ENCODE peak calls at places on chromosome 5, in ten cellular contexts. N, K, J, U, E, Q, C, L, B and O are unnamed samples.

GRCh38 chr5:118806571-118806970 is 181.8 kb downstream of the DTWD2 start:
- DNase-seq in N (no peak), K (no peak), J (no peak), U (no peak), E (no peak), Q (no peak), C (no peak), L (no peak), B (no peak), O (no peak)

GRCh38 chr5:176381423-176381822 is 7.0 kb downstream of the NOP16 start:
- DNase-seq in N (no peak), K (no peak), J (no peak), U (no peak), E (no peak), Q (no peak), C (no peak), L (no peak), B (no peak), O (no peak)

GRCh38 chr5:116404001-116404400 is 170.6 kb downstream of the SEMA6A start:
- DNase-seq in N (no peak), K (no peak), J (no peak), U (no peak), E (no peak), Q (no peak), C (no peak), L (no peak), B (no peak), O (no peak)

GRCh38 chr5:81080809-81081460 is 120.8 kb downstream of the RASGRF2 start:
- DNase-seq in N (no peak), K (no peak), J (no peak), U (no peak), E (no peak), Q (no peak), C (no peak), L (no peak), B (no peak), O (no peak)

GRCh38 chr5:1925111-1926070 is 42.7 kb upstream of the IRX4 start:
- DNase-seq in N (no peak), K (no peak), J (no peak), U (no peak), E (no peak), Q (no peak), C (no peak), L (no peak), B (no peak), O (peak)

GRCh38 chr5:129906177-129906887 is 2.1 kb downstream of the CHSY3 start:
- DNase-seq in N (no peak), K (no peak), J (no peak), U (no peak), E (no peak), Q (peak), C (no peak), L (peak), B (peak), O (no peak)

GRCh38 chr5:40877371-40877988 is 31.8 kb upstream of the C7 start:
- DNase-seq in N (no peak), K (no peak), J (no peak), U (no peak), E (no peak), Q (no peak), C (peak), L (no peak), B (no peak), O (no peak)

GRCh38 chr5:135718151-135718550 is 116.3 kb upstream of the SLC25A48 start:
- DNase-seq in N (no peak), K (no peak), J (peak), U (no peak), E (no peak), Q (no peak), C (peak), L (no peak), B (peak), O (no peak)

GRCh38 chr5:30572279-30572678 is 621.2 kb upstream of the CDH6 start:
- DNase-seq in N (peak), K (no peak), J (no peak), U (no peak), E (no peak), Q (no peak), C (no peak), L (no peak), B (no peak), O (no peak)

GRCh38 chr5:72125931-72126620 is 18.8 kb downstream of the MAP1B start:
- DNase-seq in N (no peak), K (no peak), J (no peak), U (no peak), E (no peak), Q (no peak), C (no peak), L (no peak), B (peak), O (no peak)

GRCh38 chr5:169202969-169203368 is 98.0 kb downstream of the SLIT3 start:
- DNase-seq in N (no peak), K (no peak), J (peak), U (no peak), E (no peak), Q (no peak), C (no peak), L (no peak), B (no peak), O (no peak)

GRCh38 chr5:159779481-159779880 is 136.8 kb upstream of the ADRA1B start:
- DNase-seq in N (no peak), K (no peak), J (peak), U (no peak), E (no peak), Q (no peak), C (no peak), L (no peak), B (peak), O (no peak)

GRCh38 chr5:145889611-145890010 is 16.8 kb upstream of the GRXCR2 start:
- DNase-seq in N (no peak), K (no peak), J (no peak), U (no peak), E (no peak), Q (no peak), C (no peak), L (no peak), B (no peak), O (no peak)

GRCh38 chr5:133978943-133979342 is 10.5 kb upstream of the C5orf15 start:
- DNase-seq in N (no peak), K (no peak), J (no peak), U (no peak), E (no peak), Q (no peak), C (no peak), L (no peak), B (no peak), O (no peak)

GRCh38 chr5:40578501-40579451 is 100.9 kb upstream of the PTGER4 start:
- DNase-seq in N (no peak), K (no peak), J (no peak), U (no peak), E (no peak), Q (no peak), C (no peak), L (no peak), B (no peak), O (no peak)

GRCh38 chr5:5314166-5314565 is 108.3 kb upstream of the ICE1 start:
- DNase-seq in N (no peak), K (no peak), J (no peak), U (no peak), E (no peak), Q (no peak), C (no peak), L (no peak), B (no peak), O (no peak)

GRCh38 chr5:174721522-174722432 is 2.6 kb upstream of the MSX2 start:
- DNase-seq in N (no peak), K (no peak), J (no peak), U (no peak), E (no peak), Q (no peak), C (no peak), L (no peak), B (no peak), O (no peak)
- H3K4me3 ChIP-seq in N (no peak), K (no peak), J (no peak), U (no peak), E (no peak), Q (peak), C (peak), L (no peak), B (peak), O (no peak)

DNA sequence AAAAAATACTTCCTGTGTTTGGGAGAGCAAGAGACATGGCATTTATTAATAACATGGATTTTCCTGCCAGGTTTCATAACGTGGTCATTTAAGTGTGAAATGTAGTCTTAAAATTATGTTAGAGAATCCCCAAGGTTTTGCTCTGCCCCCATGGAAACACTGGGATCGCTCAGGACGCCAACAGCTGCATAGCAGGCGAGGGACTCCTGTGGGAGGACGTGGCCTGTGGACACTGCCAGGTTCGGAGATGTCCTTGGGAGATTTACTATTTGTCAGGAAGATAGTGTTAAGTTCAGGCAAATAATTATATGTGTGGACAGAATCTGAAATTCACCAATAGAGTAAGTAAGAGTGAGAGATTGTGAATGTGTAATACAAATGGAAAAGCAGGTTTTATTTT is 977 bp downstream of the BTNL9 start:
- DNase-seq in N (no peak), K (no peak), J (no peak), U (no peak), E (no peak), Q (no peak), C (no peak), L (no peak), B (no peak), O (no peak)
- H3K4me3 ChIP-seq in N (no peak), K (no peak), J (no peak), U (no peak), E (no peak), Q (no peak), C (no peak), L (no peak), B (no peak), O (no peak)

GRCh38 chr5:36066540-36067210 is at the start of gene UGT3A2:
- DNase-seq in N (no peak), K (no peak), J (no peak), U (no peak), E (no peak), Q (no peak), C (no peak), L (no peak), B (no peak), O (no peak)

GRCh38 chr5:36068751-36069281 is 2.1 kb upstream of the UGT3A2 start:
- DNase-seq in N (no peak), K (no peak), J (no peak), U (no peak), E (no peak), Q (no peak), C (no peak), L (no peak), B (no peak), O (no peak)

GRCh38 chr5:36060516-36060885 is 6.2 kb downstream of the UGT3A2 start:
- DNase-seq in N (no peak), K (no peak), J (peak), U (no peak), E (no peak), Q (no peak), C (peak), L (no peak), B (peak), O (no peak)

GRCh38 chr5:36070687-36071571 is 4.2 kb upstream of the UGT3A2 start:
- DNase-seq in N (peak), K (peak), J (peak), U (no peak), E (no peak), Q (no peak), C (no peak), L (no peak), B (no peak), O (no peak)

GRCh38 chr5:36066001-36066539 is 612 bp downstream of the UGT3A2 start:
- DNase-seq in N (no peak), K (no peak), J (no peak), U (no peak), E (no peak), Q (no peak), C (no peak), L (no peak), B (no peak), O (no peak)
- H3K4me3 ChIP-seq in N (no peak), K (no peak), J (no peak), U (no peak), E (no peak), Q (no peak), C (no peak), L (no peak), B (no peak), O (no peak)

GRCh38 chr5:7851240-7851592 is 283 bp upstream of the CFAP90 start:
- DNase-seq in N (no peak), K (no peak), J (no peak), U (no peak), E (no peak), Q (no peak), C (no peak), L (no peak), B (no peak), O (no peak)

GRCh38 chr5:7850533-7851239 is at the start of gene CFAP90:
- DNase-seq in N (peak), K (peak), J (peak), U (peak), E (no peak), Q (no peak), C (no peak), L (peak), B (peak), O (no peak)

GRCh38 chr5:7851617-7852289 is 820 bp upstream of the CFAP90 start:
- DNase-seq in N (no peak), K (no peak), J (no peak), U (no peak), E (no peak), Q (no peak), C (no peak), L (no peak), B (no peak), O (no peak)

GRCh38 chr5:7849531-7850240 is 1.2 kb downstream of the CFAP90 start:
- DNase-seq in N (no peak), K (peak), J (no peak), U (no peak), E (no peak), Q (no peak), C (no peak), L (no peak), B (no peak), O (no peak)

GRCh38 chr5:7850241-7850532 is 746 bp downstream of the CFAP90 start:
- DNase-seq in N (no peak), K (peak), J (no peak), U (no peak), E (no peak), Q (no peak), C (no peak), L (no peak), B (no peak), O (no peak)
- H3K4me3 ChIP-seq in N (no peak), K (peak), J (no peak), U (no peak), E (peak), Q (peak), C (no peak), L (peak), B (peak), O (peak)

GRCh38 chr5:150623878-150624216 is 16.6 kb upstream of the SYNPO start:
- DNase-seq in N (no peak), K (no peak), J (no peak), U (no peak), E (no peak), Q (no peak), C (no peak), L (no peak), B (no peak), O (no peak)

GRCh38 chr5:150624334-150625163 is 15.9 kb upstream of the SYNPO start:
- DNase-seq in N (peak), K (peak), J (no peak), U (no peak), E (no peak), Q (no peak), C (no peak), L (no peak), B (no peak), O (peak)

GRCh38 chr5:150622157-150622556 is 18.3 kb upstream of the SYNPO start:
- DNase-seq in N (no peak), K (no peak), J (no peak), U (no peak), E (no peak), Q (no peak), C (no peak), L (no peak), B (peak), O (no peak)

GRCh38 chr5:150625164-150625535 is 15.3 kb upstream of the SYNPO start:
- DNase-seq in N (peak), K (peak), J (no peak), U (no peak), E (no peak), Q (no peak), C (no peak), L (no peak), B (no peak), O (no peak)

GRCh38 chr5:150623152-150623877 is 17.1 kb upstream of the SYNPO start:
- DNase-seq in N (no peak), K (no peak), J (peak), U (no peak), E (no peak), Q (no peak), C (no peak), L (no peak), B (no peak), O (no peak)
- H3K4me3 ChIP-seq in N (no peak), K (no peak), J (no peak), U (no peak), E (no peak), Q (no peak), C (no peak), L (no peak), B (no peak), O (peak)